ENCODE peak calls at places on chromosomes 13 and 19, in seven cellular contexts. One of them, this sample, is unnamed.

GRCh38 chr19:275958-276646 is 15.1 kb downstream of the PLPP2 start:
- DNase-seq in progenitor cell of endocrine pancreas: no peak
- DNase-seq in upper lobe of left lung: no peak
- DNase-seq in pancreas: no peak
- DNase-seq in A549: no peak
- DNase-seq in lower lobe of right lung: no peak
- DNase-seq in H9: no peak
- DNase-seq in this sample: no peak

GRCh38 chr19:5128251-5128931 is 159.5 kb downstream of the KDM4B start:
- DNase-seq in progenitor cell of endocrine pancreas: peak; percentile 57
- DNase-seq in upper lobe of left lung: no peak
- DNase-seq in pancreas: peak; percentile 81
- DNase-seq in A549: no peak
- DNase-seq in lower lobe of right lung: no peak
- DNase-seq in H9: no peak
- DNase-seq in this sample: no peak

GRCh38 chr13:47136659-47136975 is 239.8 kb upstream of the HTR2A start:
- DNase-seq in progenitor cell of endocrine pancreas: no peak
- DNase-seq in upper lobe of left lung: no peak
- DNase-seq in pancreas: no peak
- DNase-seq in A549: no peak
- DNase-seq in lower lobe of right lung: no peak
- DNase-seq in H9: no peak
- DNase-seq in this sample: no peak

GRCh38 chr13:51191743-51192142 is 30.5 kb upstream of the FAM124A start:
- DNase-seq in progenitor cell of endocrine pancreas: no peak
- DNase-seq in upper lobe of left lung: no peak
- DNase-seq in pancreas: no peak
- DNase-seq in A549: no peak
- DNase-seq in lower lobe of right lung: no peak
- DNase-seq in H9: no peak
- DNase-seq in this sample: no peak

GRCh38 chr19:13872339-13872694 is 4.6 kb upstream of the NANOS3 start:
- DNase-seq in progenitor cell of endocrine pancreas: no peak
- DNase-seq in upper lobe of left lung: no peak
- DNase-seq in pancreas: no peak
- DNase-seq in A549: no peak
- DNase-seq in lower lobe of right lung: no peak
- DNase-seq in H9: no peak
- DNase-seq in this sample: no peak

GRCh38 chr19:1871630-1872029 is 8.3 kb upstream of the KLF16 start:
- DNase-seq in progenitor cell of endocrine pancreas: no peak
- DNase-seq in upper lobe of left lung: no peak
- DNase-seq in pancreas: no peak
- DNase-seq in A549: no peak
- DNase-seq in lower lobe of right lung: no peak
- DNase-seq in H9: peak; percentile 19
- DNase-seq in this sample: no peak

GRCh38 chr19:47603706-47604310 is 5.1 kb upstream of the BICRA start:
- DNase-seq in progenitor cell of endocrine pancreas: no peak
- DNase-seq in upper lobe of left lung: no peak
- DNase-seq in pancreas: no peak
- DNase-seq in A549: no peak
- DNase-seq in lower lobe of right lung: no peak
- DNase-seq in H9: no peak
- DNase-seq in this sample: no peak

GRCh38 chr13:96020941-96021340 is 32.3 kb downstream of the UGGT2 start:
- DNase-seq in progenitor cell of endocrine pancreas: no peak
- DNase-seq in upper lobe of left lung: no peak
- DNase-seq in pancreas: no peak
- DNase-seq in A549: no peak
- DNase-seq in lower lobe of right lung: no peak
- DNase-seq in H9: no peak
- DNase-seq in this sample: no peak

GRCh38 chr19:54207908-54208783 is 7.5 kb downstream of the RPS9 start:
- DNase-seq in progenitor cell of endocrine pancreas: no peak
- DNase-seq in upper lobe of left lung: peak; percentile 97
- DNase-seq in pancreas: no peak
- DNase-seq in A549: no peak
- DNase-seq in lower lobe of right lung: peak; percentile 88
- DNase-seq in H9: no peak
- DNase-seq in this sample: no peak

GRCh38 chr19:44990459-44990858 is 10.8 kb upstream of the RELB start:
- DNase-seq in progenitor cell of endocrine pancreas: no peak
- DNase-seq in upper lobe of left lung: no peak
- DNase-seq in pancreas: no peak
- DNase-seq in A549: no peak
- DNase-seq in lower lobe of right lung: no peak
- DNase-seq in H9: no peak
- DNase-seq in this sample: no peak

GRCh38 chr19:343941-344624 is 513 bp downstream of the MIER2 start:
- DNase-seq in progenitor cell of endocrine pancreas: no peak
- DNase-seq in upper lobe of left lung: no peak
- DNase-seq in pancreas: peak; percentile 72
- DNase-seq in A549: peak; percentile 47
- DNase-seq in lower lobe of right lung: no peak
- DNase-seq in H9: no peak
- DNase-seq in this sample: peak; percentile 52

GRCh38 chr13:94154362-94154761 is 325.1 kb downstream of the DCT start:
- DNase-seq in progenitor cell of endocrine pancreas: no peak
- DNase-seq in upper lobe of left lung: peak; percentile 23
- DNase-seq in pancreas: no peak
- DNase-seq in A549: no peak
- DNase-seq in lower lobe of right lung: no peak
- DNase-seq in H9: no peak
- DNase-seq in this sample: no peak

GRCh38 chr13:21625366-21625765 is 21.4 kb upstream of the MICU2 start:
- DNase-seq in progenitor cell of endocrine pancreas: no peak
- DNase-seq in upper lobe of left lung: no peak
- DNase-seq in pancreas: no peak
- DNase-seq in A549: peak; percentile 28
- DNase-seq in lower lobe of right lung: no peak
- DNase-seq in H9: no peak
- DNase-seq in this sample: no peak
- TF ChIP-seq CTCF in progenitor cell of endocrine pancreas: peak; percentile 54
- TF ChIP-seq CTCF in upper lobe of left lung: no peak
- TF ChIP-seq CTCF in pancreas: peak; percentile 12
- TF ChIP-seq CTCF in A549: peak; percentile 67
- TF ChIP-seq CTCF in lower lobe of right lung: peak; percentile 34
- TF ChIP-seq CTCF in H9: peak; percentile 61
- TF ChIP-seq CTCF in this sample: no peak

GRCh38 chr13:108609353-108609752 is 20.1 kb upstream of the MYO16 start:
- DNase-seq in progenitor cell of endocrine pancreas: no peak
- DNase-seq in upper lobe of left lung: no peak
- DNase-seq in pancreas: no peak
- DNase-seq in A549: peak; percentile 6
- DNase-seq in lower lobe of right lung: no peak
- DNase-seq in H9: no peak
- DNase-seq in this sample: no peak
- TF ChIP-seq CTCF in progenitor cell of endocrine pancreas: peak; percentile 45
- TF ChIP-seq CTCF in upper lobe of left lung: no peak
- TF ChIP-seq CTCF in pancreas: peak; percentile 24
- TF ChIP-seq CTCF in A549: peak; percentile 49
- TF ChIP-seq CTCF in lower lobe of right lung: peak; percentile 26
- TF ChIP-seq CTCF in H9: peak; percentile 65
- TF ChIP-seq CTCF in this sample: peak; percentile 75

GRCh38 chr19:17079710-17080440 is 4.3 kb downstream of the MYO9B start:
- DNase-seq in progenitor cell of endocrine pancreas: no peak
- DNase-seq in upper lobe of left lung: peak; percentile 53
- DNase-seq in pancreas: no peak
- DNase-seq in A549: peak; percentile 83
- DNase-seq in lower lobe of right lung: peak; percentile 60
- DNase-seq in H9: no peak
- DNase-seq in this sample: peak; percentile 50
- TF ChIP-seq CTCF in progenitor cell of endocrine pancreas: no peak
- TF ChIP-seq CTCF in upper lobe of left lung: peak; percentile 60
- TF ChIP-seq CTCF in pancreas: no peak
- TF ChIP-seq CTCF in A549: peak; percentile 37
- TF ChIP-seq CTCF in lower lobe of right lung: peak; percentile 43
- TF ChIP-seq CTCF in H9: no peak
- TF ChIP-seq CTCF in this sample: no peak

GRCh38 chr13:97072297-97072696 is 78.0 kb upstream of the OXGR1 start:
- DNase-seq in progenitor cell of endocrine pancreas: no peak
- DNase-seq in upper lobe of left lung: no peak
- DNase-seq in pancreas: no peak
- DNase-seq in A549: no peak
- DNase-seq in lower lobe of right lung: no peak
- DNase-seq in H9: no peak
- DNase-seq in this sample: no peak

GRCh38 chr13:97068146-97068545 is 73.9 kb upstream of the OXGR1 start:
- DNase-seq in progenitor cell of endocrine pancreas: no peak
- DNase-seq in upper lobe of left lung: no peak
- DNase-seq in pancreas: no peak
- DNase-seq in A549: no peak
- DNase-seq in lower lobe of right lung: no peak
- DNase-seq in H9: no peak
- DNase-seq in this sample: no peak

GRCh38 chr13:97068964-97069815 is 74.9 kb upstream of the OXGR1 start:
- DNase-seq in progenitor cell of endocrine pancreas: no peak
- DNase-seq in upper lobe of left lung: no peak
- DNase-seq in pancreas: no peak
- DNase-seq in A549: no peak
- DNase-seq in lower lobe of right lung: no peak
- DNase-seq in H9: no peak
- DNase-seq in this sample: no peak

GRCh38 chr13:97067342-97067895 is 73.1 kb upstream of the OXGR1 start:
- DNase-seq in progenitor cell of endocrine pancreas: no peak
- DNase-seq in upper lobe of left lung: no peak
- DNase-seq in pancreas: no peak
- DNase-seq in A549: no peak
- DNase-seq in lower lobe of right lung: no peak
- DNase-seq in H9: no peak
- DNase-seq in this sample: no peak
- TF ChIP-seq CTCF in progenitor cell of endocrine pancreas: no peak
- TF ChIP-seq CTCF in upper lobe of left lung: no peak
- TF ChIP-seq CTCF in pancreas: no peak
- TF ChIP-seq CTCF in A549: no peak
- TF ChIP-seq CTCF in lower lobe of right lung: no peak
- TF ChIP-seq CTCF in H9: peak; percentile 33
- TF ChIP-seq CTCF in this sample: no peak

GRCh38 chr13:26571518-26571917 is 14.0 kb downstream of the WASF3 start:
- DNase-seq in progenitor cell of endocrine pancreas: no peak
- DNase-seq in upper lobe of left lung: no peak
- DNase-seq in pancreas: no peak
- DNase-seq in A549: no peak
- DNase-seq in lower lobe of right lung: no peak
- DNase-seq in H9: no peak
- DNase-seq in this sample: no peak
- TF ChIP-seq CTCF in progenitor cell of endocrine pancreas: no peak
- TF ChIP-seq CTCF in upper lobe of left lung: no peak
- TF ChIP-seq CTCF in pancreas: no peak
- TF ChIP-seq CTCF in A549: no peak
- TF ChIP-seq CTCF in lower lobe of right lung: no peak
- TF ChIP-seq CTCF in H9: no peak
- TF ChIP-seq CTCF in this sample: no peak

GRCh38 chr19:34555447-34555846 is 73.9 kb downstream of the WTIP start:
- DNase-seq in progenitor cell of endocrine pancreas: no peak
- DNase-seq in upper lobe of left lung: no peak
- DNase-seq in pancreas: no peak
- DNase-seq in A549: peak; percentile 18
- DNase-seq in lower lobe of right lung: no peak
- DNase-seq in H9: peak; percentile 61
- DNase-seq in this sample: no peak
- TF ChIP-seq CTCF in progenitor cell of endocrine pancreas: peak; percentile 48
- TF ChIP-seq CTCF in upper lobe of left lung: no peak
- TF ChIP-seq CTCF in pancreas: no peak
- TF ChIP-seq CTCF in A549: peak; percentile 15
- TF ChIP-seq CTCF in lower lobe of right lung: no peak
- TF ChIP-seq CTCF in H9: peak; percentile 61
- TF ChIP-seq CTCF in this sample: peak; percentile 28

This sample was measured in glutamatergic neuron.